ENCODE peak calls at places on chromosomes 12 and 14, in seven cellular contexts. N is HepG2, V is K562, C is IMR-90, L is HCT116, J is H1, F is GM12878. R is an unnamed sample.

GRCh38 chr14:103521438-103521961 is 1.1 kb downstream of the CKB start:
- DNase-seq in F (no peak), N (no peak), J (no peak), V (peak; percentile 67), C (no peak), L (no peak), R (no peak)

GRCh38 chr14:71243697-71244096 is 336.4 kb downstream of the PCNX1 start:
- DNase-seq in L (no peak), V (no peak), N (no peak), C (peak; percentile 93), F (no peak), J (no peak), R (no peak)

GRCh38 chr12:1611775-1612174 is 17.3 kb upstream of the WNT5B start:
- DNase-seq in C (peak; percentile 95), F (no peak), N (no peak), J (no peak), V (no peak), L (no peak), R (peak; percentile 36)

GRCh38 chr12:121581681-121582439 is 1.0 kb upstream of the KDM2B start:
- DNase-seq in N (no peak), C (peak; percentile 50), J (no peak), F (no peak), L (no peak), V (no peak), R (peak; percentile 21)

GRCh38 chr12:79841878-79842265 is 93.0 kb downstream of the PPP1R12A start:
- DNase-seq in L (no peak), N (no peak), J (no peak), V (no peak), C (no peak), F (no peak), R (no peak)

GRCh38 chr14:69424139-69424923 is 25.8 kb downstream of the SLC39A9 start:
- DNase-seq in C (peak; percentile 51), V (no peak), J (no peak), N (peak; percentile 67), F (no peak), L (no peak), R (no peak)

GRCh38 chr14:102052522-102052921 is 34.3 kb downstream of the HSP90AA1 start:
- DNase-seq in N (no peak), J (no peak), F (no peak), L (no peak), C (no peak), V (no peak), R (no peak)

GRCh38 chr12:96416033-96416790 is 16.0 kb upstream of the CDK17 start:
- DNase-seq in J (no peak), V (no peak), L (no peak), F (no peak), C (peak; percentile 95), N (peak; percentile 21), R (peak; percentile 33)

GRCh38 chr12:11513288-11513687 is 117.9 kb upstream of the PRB2 start:
- DNase-seq in F (no peak), L (peak; percentile 23), N (peak; percentile 18), J (no peak), V (peak; percentile 17), C (no peak), R (no peak)

GRCh38 chr14:65927871-65928270 is 515.3 kb downstream of the FUT8 start:
- DNase-seq in L (no peak), N (no peak), F (no peak), C (no peak), J (no peak), V (peak; percentile 1), R (no peak)

GRCh38 chr12:9910716-9911421 is 21.3 kb downstream of the CLEC2A start:
- DNase-seq in N (no peak), J (no peak), V (no peak), F (no peak), C (no peak), L (no peak), R (no peak)

GRCh38 chr12:104653730-104654328 is 197.1 kb downstream of the CHST11 start:
- DNase-seq in V (peak; percentile 59), N (peak; percentile 13), C (no peak), L (no peak), F (no peak), J (no peak), R (no peak)

GRCh38 chr12:3651585-3652424 is 101.1 kb downstream of the CRACR2A start:
- DNase-seq in V (no peak), J (no peak), N (no peak), F (no peak), L (no peak), C (no peak), R (no peak)

DNA sequence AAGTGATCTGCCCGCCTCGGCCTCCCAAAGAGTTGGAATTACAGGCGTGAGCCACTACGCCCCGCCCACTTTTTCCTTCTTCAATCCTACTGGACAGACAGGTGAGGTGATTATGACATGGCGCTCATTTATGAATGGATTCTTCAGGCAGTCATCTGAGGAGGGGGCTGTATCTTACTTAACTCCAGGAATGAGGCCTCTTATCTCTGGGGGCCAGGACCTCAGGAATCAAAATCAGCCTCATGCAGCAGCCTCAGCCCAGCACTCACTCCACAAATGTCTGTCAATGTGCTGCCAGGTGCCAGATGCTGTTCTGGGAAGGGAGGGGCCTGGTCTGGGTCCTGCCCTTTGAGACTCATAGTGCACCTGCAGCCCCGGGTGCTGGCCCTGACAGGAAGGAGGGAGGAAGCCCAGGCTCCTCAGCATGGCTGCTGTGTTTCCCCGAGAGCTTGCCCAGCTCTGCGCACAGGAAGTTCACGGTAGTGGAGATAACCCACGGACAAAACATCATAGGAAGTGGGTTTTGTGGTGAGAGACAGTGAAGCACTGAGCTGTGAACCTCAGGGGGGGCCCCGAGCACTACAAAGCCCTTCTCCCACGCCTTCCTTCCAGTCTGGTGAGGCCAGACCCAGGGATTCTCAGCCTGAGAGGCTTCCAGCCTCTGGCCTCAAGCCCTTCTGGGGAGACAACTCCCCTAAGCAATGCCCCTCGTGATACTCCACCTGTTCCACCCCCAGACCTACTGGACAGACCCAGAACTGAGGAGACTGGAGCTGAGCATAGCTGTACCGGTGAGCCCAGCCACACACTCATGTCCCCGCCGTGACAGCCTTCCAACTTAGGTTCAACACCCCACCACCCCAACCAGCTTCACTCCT is 22.3 kb downstream of the GALNT6 start:
- DNase-seq in N (no peak), C (peak; percentile 60), F (peak; percentile 95), L (no peak), V (peak; percentile 87), J (no peak), R (peak; percentile 74)
- H3K27ac ChIP-seq in N (no peak overlapping the region), C (no peak overlapping the region), F (peak overlapping the region; percentile 87), L (no peak overlapping the region), V (no peak overlapping the region), J (no peak overlapping the region), R (peak overlapping the region; percentile 91)

GRCh38 chr12:76946451-76946850 is 67.6 kb upstream of the CSRP2 start:
- DNase-seq in V (no peak), C (no peak), N (no peak), L (no peak), J (no peak), F (no peak), R (no peak)

GRCh38 chr12:76945867-76946266 is 67.0 kb upstream of the CSRP2 start:
- DNase-seq in F (no peak), L (no peak), V (no peak), C (peak; percentile 72), N (no peak), J (no peak), R (no peak)

GRCh38 chr12:76944892-76945291 is 66.1 kb upstream of the CSRP2 start:
- DNase-seq in J (no peak), N (no peak), V (no peak), F (no peak), C (no peak), L (no peak), R (no peak)

GRCh38 chr12:76947270-76947669 is 68.5 kb upstream of the CSRP2 start:
- DNase-seq in C (no peak), V (no peak), L (no peak), F (no peak), N (no peak), J (no peak), R (no peak)

DNA sequence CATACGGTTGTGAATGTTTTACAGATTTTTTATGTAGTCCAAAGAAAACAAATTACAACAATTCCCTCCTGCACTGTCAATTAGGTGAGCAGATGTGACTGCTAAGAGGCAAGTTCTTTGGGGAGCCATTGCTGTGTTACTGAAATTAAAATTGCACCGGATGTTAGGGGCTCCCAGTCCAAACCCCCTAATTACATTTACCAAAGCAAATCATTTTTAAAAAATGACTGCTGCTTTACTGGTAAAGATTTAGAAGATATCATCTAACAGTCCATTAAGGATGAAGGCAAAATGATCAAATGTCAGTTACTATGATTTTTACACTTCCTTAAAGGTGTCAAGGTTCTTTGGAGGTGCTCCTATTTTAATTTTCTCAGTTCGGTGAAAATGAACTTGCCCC is 70.1 kb upstream of the CSRP2 start:
- DNase-seq in J (no peak), V (no peak), C (no peak), L (no peak), F (no peak), N (no peak), R (no peak)
- H2AFZ ChIP-seq in J (no peak overlapping the region), V (no peak overlapping the region), C (no peak overlapping the region), L (no peak overlapping the region), F (no peak overlapping the region), N (no peak overlapping the region), R (no peak overlapping the region)

DNA sequence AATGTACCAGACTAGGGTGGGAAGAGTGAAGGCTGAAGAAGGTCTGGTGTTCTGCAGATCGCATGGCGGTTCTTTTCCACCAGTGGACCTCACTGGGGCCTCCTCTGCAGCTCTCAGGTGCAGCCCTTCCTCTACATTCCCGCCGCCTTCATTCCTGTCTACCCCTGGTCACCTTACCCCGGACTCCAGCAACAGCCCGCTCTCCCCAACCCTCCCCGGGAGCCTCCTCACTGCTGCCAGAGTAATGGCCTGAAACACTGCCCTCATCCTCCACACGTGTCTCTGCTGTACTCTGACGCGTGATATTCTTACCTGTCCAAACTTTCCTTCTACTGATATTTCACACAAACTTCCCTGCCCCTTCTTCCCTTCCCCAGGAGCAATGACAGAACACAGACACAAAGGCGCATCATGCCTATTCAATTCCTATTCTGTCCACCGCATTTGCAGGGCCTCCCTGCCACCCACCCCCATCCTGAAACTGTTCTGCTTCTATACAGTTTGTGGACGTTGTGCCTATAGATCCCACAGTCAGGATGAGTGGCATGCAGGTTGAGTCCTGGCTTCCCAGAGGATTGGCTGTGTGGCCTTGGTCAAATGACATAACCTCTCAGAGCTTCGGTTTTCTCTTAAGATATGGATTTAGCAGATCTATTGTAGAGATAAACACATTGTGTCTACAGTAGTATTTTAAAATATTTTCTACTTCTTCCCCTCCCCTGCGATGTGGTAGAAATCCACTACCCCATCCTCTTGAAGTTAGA is 1.7 kb upstream of the NUAK1 start:
- DNase-seq in V (no peak), C (no peak), L (no peak), F (no peak), J (no peak), N (no peak), R (no peak)
- TF ChIP-seq POLR2A in V (no peak), C (no peak), L (no peak), F (no peak), J (no peak), N (no peak), R (peak; percentile 27)

DNA sequence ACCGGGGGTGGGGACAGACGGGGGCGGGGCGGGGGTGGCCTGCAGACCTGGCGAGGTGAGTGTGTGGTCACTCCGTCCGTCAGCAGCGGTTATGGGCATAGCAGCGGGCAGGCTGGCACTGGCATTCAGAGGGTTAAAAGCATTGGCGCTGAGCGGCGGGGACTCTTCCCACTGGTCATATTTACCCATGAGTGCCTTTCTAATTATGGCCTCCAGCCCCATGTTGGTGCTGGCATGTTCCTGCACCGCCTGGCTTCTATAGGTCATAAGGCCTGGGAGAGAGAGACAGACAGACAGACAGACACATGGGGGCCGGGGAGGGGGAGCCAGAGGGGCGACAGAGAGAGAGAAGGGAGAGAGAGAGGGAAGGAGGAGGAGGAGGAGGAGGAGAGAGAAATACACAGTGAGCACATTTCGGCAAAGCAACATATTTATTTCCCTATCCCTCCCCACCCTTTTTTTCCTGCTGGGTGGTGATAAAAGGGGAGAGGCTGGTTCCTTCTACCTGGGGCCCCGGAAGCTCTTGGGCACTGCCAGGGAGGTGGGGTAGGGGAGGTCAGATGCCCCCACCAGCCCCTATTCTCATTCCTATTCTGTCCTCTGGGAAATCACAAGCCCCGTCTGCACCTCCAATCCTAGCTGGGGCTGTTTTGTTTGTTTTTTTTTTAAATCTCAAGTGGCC is 32.6 kb downstream of the RFLNA start:
- DNase-seq in C (no peak), J (no peak), F (no peak), V (no peak), L (no peak), N (no peak), R (no peak)
- H3K27ac ChIP-seq in C (no peak overlapping the region), J (no peak overlapping the region), F (no peak overlapping the region), V (no peak overlapping the region), L (no peak overlapping the region), N (no peak overlapping the region), R (no peak overlapping the region)

R was measured in endothelial cell of umbilical vein.